ENCODE peak calls at places on chromosomes 3 and 15, in nine cellular contexts. L is ascending aorta; G is heart right ventricle; Q is CD4-positive, alpha-beta memory T cell; A is PC-9; T is psoas muscle; D is lower lobe of right lung; U is heart left ventricle; X is left ventricle myocardium inferior. I is an unnamed sample.
A peak's percentile ranks its signal among the peaks of the same experiment; 100 is the strongest.

GRCh38 chr3:25663324-25664065 is 1.2 kb downstream of the TOP2B start:
- DNase-seq in L (no peak), G (no peak), Q (peak; percentile 53), A (no peak), T (no peak), D (no peak), U (no peak), X (no peak), I (peak; percentile 49)

GRCh38 chr3:40387001-40387894 is at the start of gene ENTPD3:
- DNase-seq in L (no peak), G (no peak), Q (peak; percentile 23), A (peak; percentile 41), T (no peak), D (peak; percentile 78), U (no peak), X (no peak), I (peak; percentile 41)

GRCh38 chr3:182891364-182891763 is 89.0 kb downstream of the DCUN1D1 start:
- DNase-seq in L (no peak), G (no peak), Q (no peak), A (no peak), T (no peak), D (no peak), U (no peak), X (no peak), I (no peak)

GRCh38 chr15:67828379-67828968 is 3.2 kb downstream of the SKOR1 start:
- DNase-seq in L (no peak), G (no peak), Q (peak; percentile 12), A (no peak), T (no peak), D (no peak), U (no peak), X (no peak), I (no peak)

GRCh38 chr3:154161806-154162205 is 40.6 kb downstream of the ARHGEF26 start:
- DNase-seq in L (no peak), G (no peak), Q (no peak), A (no peak), T (no peak), D (no peak), U (no peak), X (no peak), I (no peak)

GRCh38 chr3:24388611-24389010 is 106.0 kb downstream of the THRB start:
- DNase-seq in L (no peak), G (no peak), Q (no peak), A (peak; percentile 25), T (no peak), D (no peak), U (no peak), X (no peak), I (no peak)

GRCh38 chr15:62262305-62262941 is 97.3 kb upstream of the C2CD4B start:
- DNase-seq in L (no peak), G (no peak), Q (no peak), A (no peak), T (no peak), D (no peak), U (no peak), X (no peak), I (no peak)

GRCh38 chr3:188779537-188779936 is 392.2 kb upstream of the TPRG1 start:
- DNase-seq in L (no peak), G (no peak), Q (no peak), A (no peak), T (no peak), D (no peak), U (no peak), X (no peak), I (no peak)

GRCh38 chr3:236881-237280 is 40.3 kb downstream of the CHL1 start:
- DNase-seq in L (no peak), G (no peak), Q (no peak), A (no peak), T (no peak), D (no peak), U (no peak), X (no peak), I (no peak)

GRCh38 chr15:45449878-45450277 is 71.5 kb upstream of the GATM start:
- DNase-seq in L (no peak), G (no peak), Q (no peak), A (peak; percentile 94), T (no peak), D (peak; percentile 89), U (no peak), X (no peak), I (peak; percentile 92)

GRCh38 chr15:90986790-90987507 is 7.4 kb downstream of the PRC1 start:
- DNase-seq in L (no peak), G (no peak), Q (no peak), A (no peak), T (no peak), D (no peak), U (no peak), X (no peak), I (no peak)

GRCh38 chr3:25784971-25785370 is 1.7 kb upstream of the NGLY1 start:
- DNase-seq in L (no peak), G (no peak), Q (no peak), A (no peak), T (no peak), D (no peak), U (no peak), X (no peak), I (no peak)

GRCh38 chr3:178971614-178972013 is 100.0 kb downstream of the ZMAT3 start:
- DNase-seq in L (no peak), G (no peak), Q (no peak), A (peak; percentile 66), T (no peak), D (no peak), U (no peak), X (no peak), I (no peak)

GRCh38 chr3:178966299-178967183 is 105.1 kb downstream of the ZMAT3 start:
- DNase-seq in L (no peak), G (no peak), Q (peak; percentile 11), A (no peak), T (no peak), D (no peak), U (no peak), X (peak; percentile 12), I (no peak)

GRCh38 chr3:178967184-178967532 is 104.5 kb downstream of the ZMAT3 start:
- DNase-seq in L (no peak), G (no peak), Q (no peak), A (no peak), T (no peak), D (no peak), U (no peak), X (no peak), I (no peak)

GRCh38 chr3:178964551-178964950 is 107.1 kb downstream of the ZMAT3 start:
- DNase-seq in L (no peak), G (no peak), Q (no peak), A (no peak), T (no peak), D (no peak), U (no peak), X (no peak), I (no peak)

GRCh38 chr3:178968996-178969700 is 102.5 kb downstream of the ZMAT3 start:
- DNase-seq in L (no peak), G (no peak), Q (no peak), A (no peak), T (no peak), D (no peak), U (no peak), X (no peak), I (no peak)
- H3K4me3 ChIP-seq in L (no peak overlapping the region), G (no peak overlapping the region), Q (no peak overlapping the region), A (no peak overlapping the region), T (no peak overlapping the region), D (no peak overlapping the region), U (no peak overlapping the region), X (no peak overlapping the region), I (no peak overlapping the region)

GRCh38 chr15:28896944-28897343 is 11.2 kb downstream of the APBA2 start:
- DNase-seq in L (no peak), G (no peak), Q (no peak), A (no peak), T (no peak), D (peak; percentile 3), U (no peak), X (no peak), I (no peak)
- H3K27ac ChIP-seq in L (no peak overlapping the region), G (no peak overlapping the region), Q (no peak overlapping the region), A (no peak overlapping the region), T (no peak overlapping the region), D (no peak overlapping the region), U (no peak overlapping the region), X (no peak overlapping the region), I (no peak overlapping the region)

DNA sequence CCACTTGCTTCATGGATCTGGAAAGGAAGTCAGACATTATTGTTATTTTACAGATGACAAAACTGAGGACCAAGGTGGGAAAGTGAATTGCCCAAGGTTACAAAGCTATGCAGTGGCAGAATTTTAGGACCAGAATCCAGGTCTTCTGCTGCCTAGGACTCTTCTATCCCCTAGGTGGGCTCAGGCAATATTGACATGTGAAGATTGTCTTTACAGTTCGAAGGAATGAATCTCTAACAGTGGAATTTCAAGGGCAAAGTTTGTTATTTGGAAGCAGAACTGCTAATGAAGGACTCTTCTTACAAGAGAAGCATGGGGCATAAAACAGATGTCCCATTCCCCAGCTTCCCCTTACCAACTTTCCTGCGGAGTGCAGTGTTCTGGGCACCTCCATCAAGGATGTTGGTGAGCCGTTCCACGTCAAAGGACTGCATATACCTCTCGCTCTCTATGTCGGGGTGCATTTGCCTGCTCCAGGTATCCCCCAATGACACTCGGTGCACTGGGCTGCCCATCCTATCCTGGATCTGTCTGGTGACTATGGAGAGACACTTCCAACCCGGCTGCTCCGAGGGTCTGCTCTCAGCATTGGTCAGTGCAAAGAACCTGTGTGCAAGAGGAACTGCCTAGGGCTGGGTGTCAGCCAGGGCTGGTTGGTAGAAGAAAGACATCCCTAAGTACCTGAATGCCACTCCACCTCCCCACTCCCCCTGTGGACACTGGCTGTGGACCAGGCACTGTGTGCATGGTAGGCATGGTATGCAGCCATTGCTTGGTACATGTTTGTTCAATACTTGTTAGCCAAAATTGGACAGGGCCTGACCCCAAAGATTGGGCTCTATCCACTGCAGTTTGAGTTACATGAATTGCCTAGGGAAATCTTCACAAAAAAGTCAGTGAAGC is 2.1 kb downstream of the ACOX2 start:
- DNase-seq in L (no peak), G (no peak), Q (no peak), A (no peak), T (no peak), D (no peak), U (no peak), X (no peak), I (no peak)
- H3K4me3 ChIP-seq in L (no peak overlapping the region), G (no peak overlapping the region), Q (no peak overlapping the region), A (no peak overlapping the region), T (no peak overlapping the region), D (no peak overlapping the region), U (no peak overlapping the region), X (no peak overlapping the region), I (no peak overlapping the region)

GRCh38 chr3:126855374-126855773 is 127.5 kb upstream of the PLXNA1 start:
- DNase-seq in L (no peak), G (no peak), Q (no peak), A (no peak), T (no peak), D (no peak), U (no peak), X (no peak), I (no peak)

GRCh38 chr3:126857928-126858327 is 125.0 kb upstream of the PLXNA1 start:
- DNase-seq in L (no peak), G (no peak), Q (no peak), A (no peak), T (no peak), D (no peak), U (no peak), X (no peak), I (no peak)

GRCh38 chr3:126858401-126858800 is 124.5 kb upstream of the PLXNA1 start:
- DNase-seq in L (no peak), G (no peak), Q (no peak), A (no peak), T (no peak), D (no peak), U (no peak), X (no peak), I (no peak)

GRCh38 chr3:126859415-126860246 is 123.3 kb upstream of the PLXNA1 start:
- DNase-seq in L (no peak), G (no peak), Q (no peak), A (no peak), T (no peak), D (no peak), U (no peak), X (no peak), I (no peak)

GRCh38 chr3:126858887-126859286 is 124.0 kb upstream of the PLXNA1 start:
- DNase-seq in L (no peak), G (no peak), Q (no peak), A (peak; percentile 69), T (no peak), D (no peak), U (no peak), X (no peak), I (no peak)
- H3K27ac ChIP-seq in L (no peak overlapping the region), G (no peak overlapping the region), Q (no peak overlapping the region), A (peak overlapping the region; percentile 66), T (peak overlapping the region; percentile 33), D (no peak overlapping the region), U (no peak overlapping the region), X (no peak overlapping the region), I (no peak overlapping the region)